ENCODE peak calls at places on chromosome 5, in five cellular contexts. C is bronchial epithelial cell; U is transverse colon; A is Jurkat, Clone E6-1; Z is AG10803. B is an unnamed sample.
A peak's percentile ranks its signal among the peaks of the same experiment; 100 is the strongest.

GRCh38 chr5:170491479-170491878 is 12.3 kb upstream of the KCNIP1 start:
- DNase-seq in U (no peak), A (no peak), Z (peak; percentile 98), C (peak; percentile 72), B (peak; percentile 65)

GRCh38 chr5:174309131-174309845 is 263.8 kb downstream of the NSG2 start:
- DNase-seq in Z (no peak), A (no peak), U (no peak), C (no peak), B (no peak)

GRCh38 chr5:26856238-26856637 is 182.1 kb downstream of the CDH9 start:
- DNase-seq in Z (no peak), A (no peak), U (no peak), C (no peak), B (no peak)

GRCh38 chr5:68251804-68252648 is 36.5 kb downstream of the PIK3R1 start:
- DNase-seq in C (peak; percentile 69), A (no peak), U (peak; percentile 26), Z (peak; percentile 87), B (peak; percentile 91)

GRCh38 chr5:31033295-31033694 is 160.2 kb upstream of the CDH6 start:
- DNase-seq in Z (no peak), A (no peak), U (no peak), C (no peak), B (peak; percentile 47)

GRCh38 chr5:20494706-20495105 is 506.7 kb upstream of the CDH18 start:
- DNase-seq in Z (no peak), U (no peak), A (no peak), C (no peak), B (no peak)

GRCh38 chr5:138573949-138574670 is 1.1 kb downstream of the HSPA9 start:
- DNase-seq in A (no peak), C (peak; percentile 64), Z (peak; percentile 27), U (no peak), B (peak; percentile 34)

GRCh38 chr5:73170522-73170921 is 2.5 kb upstream of the TMEM174 start:
- DNase-seq in A (peak; percentile 11), Z (no peak), U (peak; percentile 36), C (peak; percentile 34), B (no peak)

GRCh38 chr5:106292654-106293053 is 1378.1 kb downstream of the EFNA5 start:
- DNase-seq in A (no peak), U (no peak), C (peak; percentile 68), Z (no peak), B (peak; percentile 10)

GRCh38 chr5:66848749-66849641 is 252.8 kb downstream of the MAST4 start:
- DNase-seq in Z (peak; percentile 65), A (no peak), C (no peak), U (no peak), B (no peak)

GRCh38 chr5:10859393-10860195 is 98.6 kb upstream of the DAP start:
- DNase-seq in Z (no peak), C (no peak), A (no peak), U (no peak), B (no peak)

GRCh38 chr5:134177197-134178171 is 734 bp upstream of the SKP1 start:
- DNase-seq in U (peak; percentile 89), Z (peak; percentile 69), C (peak; percentile 76), A (peak; percentile 69), B (peak; percentile 84)

GRCh38 chr5:141560725-141561483 is 57.9 kb downstream of the DIAPH1 start:
- DNase-seq in A (no peak), U (peak; percentile 80), Z (peak; percentile 97), C (peak; percentile 96), B (peak; percentile 98)

GRCh38 chr5:133884525-133885311 is 83.7 kb downstream of the C5orf15 start:
- DNase-seq in C (no peak), U (no peak), A (no peak), Z (no peak), B (no peak)

DNA sequence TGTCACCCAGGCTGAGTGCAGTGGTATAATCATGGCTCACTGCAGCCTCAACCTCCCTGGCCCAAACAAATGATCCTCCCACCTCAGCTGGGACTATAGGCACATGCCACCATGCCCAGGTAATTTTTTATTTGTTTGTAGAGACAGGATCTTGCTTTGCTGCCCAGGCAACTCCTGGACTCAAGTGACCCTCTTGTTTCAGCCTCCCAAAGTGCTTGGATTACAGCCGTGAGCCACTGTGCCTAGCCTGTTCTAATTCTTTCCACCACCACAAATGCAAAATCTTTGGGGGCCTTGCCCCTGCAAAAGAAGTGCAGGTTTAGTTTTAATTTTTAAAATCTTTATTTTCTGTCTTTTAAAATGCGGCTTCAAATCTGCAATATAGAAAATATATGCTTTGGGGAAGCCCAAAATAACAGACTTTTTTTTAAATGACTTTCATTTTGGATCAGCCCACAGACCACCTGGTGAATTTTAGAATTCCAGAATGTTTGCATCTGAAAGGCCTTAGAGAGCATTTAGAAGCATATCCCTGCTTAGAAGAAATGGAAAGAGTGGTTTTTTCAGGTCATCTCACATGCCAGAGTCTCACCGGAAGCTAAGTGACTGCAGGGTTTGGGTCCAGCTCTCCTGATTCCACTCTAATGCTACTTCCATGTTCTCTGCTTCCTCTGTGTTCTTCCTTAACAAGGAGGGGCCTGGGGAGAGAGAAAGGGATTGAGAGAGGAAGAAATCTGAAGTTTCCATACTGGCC is 111.4 kb upstream of the FER start:
- DNase-seq in Z (no peak), A (no peak), U (no peak), C (no peak), B (no peak)
- H3K4me3 ChIP-seq in Z (no peak overlapping the region), A (no peak overlapping the region), U (no peak overlapping the region), C (no peak overlapping the region), B (no peak overlapping the region)

GRCh38 chr5:373710-374602 is 52.4 kb downstream of the AHRR start:
- DNase-seq in U (peak; percentile 34), Z (peak; percentile 74), A (no peak), C (peak; percentile 7), B (peak; percentile 89)
- H3K4me3 ChIP-seq in U (peak overlapping the region; percentile 25), Z (peak overlapping the region; percentile 22), A (no peak overlapping the region), C (peak overlapping the region; percentile 29), B (peak overlapping the region; percentile 71)

GRCh38 chr5:172867761-172868435 is 33.8 kb downstream of the ERGIC1 start:
- DNase-seq in U (no peak), Z (no peak), C (no peak), A (no peak), B (no peak)

GRCh38 chr5:172866378-172866777 is 32.3 kb downstream of the ERGIC1 start:
- DNase-seq in Z (no peak), A (no peak), C (no peak), U (no peak), B (no peak)

GRCh38 chr5:172868924-172869565 is 35.0 kb downstream of the ERGIC1 start:
- DNase-seq in U (peak; percentile 67), Z (peak; percentile 92), A (no peak), C (peak; percentile 80), B (peak; percentile 96)

GRCh38 chr5:172868436-172868923 is 34.4 kb downstream of the ERGIC1 start:
- DNase-seq in A (no peak), C (peak; percentile 78), U (no peak), Z (peak; percentile 60), B (peak; percentile 42)

GRCh38 chr5:172866802-172867748 is 33.0 kb downstream of the ERGIC1 start:
- DNase-seq in U (no peak), Z (no peak), C (no peak), A (no peak), B (no peak)
- H3K4me3 ChIP-seq in U (no peak overlapping the region), Z (no peak overlapping the region), C (no peak overlapping the region), A (no peak overlapping the region), B (peak overlapping the region; percentile 29)

GRCh38 chr5:171629221-171630005 is 156.2 kb upstream of the SMIM23 start:
- DNase-seq in A (no peak), U (no peak), Z (no peak), C (peak; percentile 10), B (no peak)

GRCh38 chr5:171627936-171628335 is 157.7 kb upstream of the SMIM23 start:
- DNase-seq in U (no peak), Z (no peak), A (no peak), C (no peak), B (no peak)

GRCh38 chr5:171630670-171631065 is 154.9 kb upstream of the SMIM23 start:
- DNase-seq in C (no peak), A (peak; percentile 9), U (no peak), Z (no peak), B (no peak)

GRCh38 chr5:171628344-171628743 is 157.3 kb upstream of the SMIM23 start:
- DNase-seq in A (no peak), U (no peak), C (no peak), Z (peak; percentile 60), B (no peak)

GRCh38 chr5:171630047-171630669 is 155.5 kb upstream of the SMIM23 start:
- DNase-seq in U (peak; percentile 30), Z (peak; percentile 16), A (peak; percentile 6), C (peak; percentile 31), B (peak; percentile 78)
- H3K4me3 ChIP-seq in U (no peak overlapping the region), Z (no peak overlapping the region), A (no peak overlapping the region), C (no peak overlapping the region), B (no peak overlapping the region)

GRCh38 chr5:95083606-95084005 is 201.3 kb downstream of the MCTP1 start:
- DNase-seq in C (no peak), U (no peak), Z (no peak), A (no peak), B (no peak)

GRCh38 chr5:95078868-95079267 is 206.0 kb downstream of the MCTP1 start:
- DNase-seq in C (no peak), U (no peak), Z (no peak), A (no peak), B (no peak)

GRCh38 chr5:95080456-95080855 is 204.4 kb downstream of the MCTP1 start:
- DNase-seq in C (peak; percentile 4), A (no peak), U (no peak), Z (no peak), B (no peak)

GRCh38 chr5:95080026-95080425 is 204.9 kb downstream of the MCTP1 start:
- DNase-seq in C (no peak), A (no peak), U (no peak), Z (no peak), B (peak; percentile 61)

DNA sequence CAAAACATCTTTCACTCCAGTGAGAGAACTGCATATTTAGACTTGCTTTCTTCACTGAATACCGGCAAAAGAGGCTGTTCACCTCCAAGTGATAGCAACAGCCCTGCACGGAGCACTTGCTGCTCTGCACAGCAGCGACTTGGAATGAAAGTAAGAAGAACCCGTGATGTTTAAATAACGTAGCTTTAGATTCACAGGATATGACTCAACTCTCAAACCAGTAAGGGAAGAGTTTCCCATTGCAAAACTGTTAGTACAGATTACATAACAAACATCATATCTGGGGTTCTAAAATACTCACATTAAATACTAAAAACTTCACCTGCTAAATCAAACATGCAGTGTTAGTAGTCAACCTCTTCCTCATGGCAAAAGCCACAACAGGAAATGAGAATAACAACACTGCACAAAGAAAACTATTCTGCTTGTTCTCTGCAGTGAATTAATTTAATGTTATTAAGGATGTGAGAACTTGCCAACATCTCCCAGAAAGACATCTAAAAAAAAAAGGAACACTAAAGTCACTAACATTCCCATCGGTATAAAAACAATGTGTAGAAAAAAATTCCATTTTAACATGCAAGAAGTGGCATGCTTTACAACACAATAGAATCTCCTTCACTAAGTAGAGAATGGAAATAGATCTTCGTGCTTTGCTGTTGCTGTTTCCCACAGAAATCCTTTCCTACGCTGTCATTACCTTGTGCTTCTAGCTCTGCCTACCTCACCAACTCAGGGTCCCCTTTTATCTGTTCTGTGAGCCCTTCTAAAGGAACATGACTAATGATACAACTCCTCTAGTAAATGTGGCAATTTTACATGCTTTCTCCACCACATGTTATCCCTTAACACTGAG is 203.2 kb downstream of the MCTP1 start:
- DNase-seq in U (peak; percentile 29), A (peak; percentile 25), Z (peak; percentile 62), C (peak; percentile 95), B (peak; percentile 76)
- H3K4me3 ChIP-seq in U (peak overlapping the region; percentile 16), A (no peak overlapping the region), Z (no peak overlapping the region), C (peak overlapping the region; percentile 30), B (peak overlapping the region; percentile 92)